ENCODE peak calls at places on chromosomes 7 and 10, in five cellular contexts. G is foreskin keratinocyte, S is neural progenitor cell, X is tibial nerve, L is stomach. R is an unnamed sample.
A peak's percentile ranks its signal among the peaks of the same experiment; 100 is the strongest.

GRCh38 chr10:90193240-90193985 is 492.0 kb downstream of the KIF20B start:
- DNase-seq in G (peak; percentile 47), S (no peak), X (no peak), L (no peak), R (no peak)

GRCh38 chr7:12985228-12985627 is 297.8 kb downstream of the ARL4A start:
- DNase-seq in G (no peak), S (no peak), X (no peak), L (no peak), R (no peak)

GRCh38 chr10:22259280-22259679 is 41.5 kb upstream of the EBLN1 start:
- DNase-seq in G (no peak), S (peak; percentile 33), X (no peak), L (no peak), R (no peak)

GRCh38 chr10:108582387-108582786 is 1340.9 kb downstream of the XPNPEP1 start:
- DNase-seq in G (peak; percentile 18), S (no peak), X (no peak), L (no peak), R (no peak)

GRCh38 chr7:98119257-98119918 is 12.7 kb downstream of the LMTK2 start:
- DNase-seq in G (peak; percentile 86), S (no peak), X (no peak), L (no peak), R (peak; percentile 86)

GRCh38 chr7:157771-158251 is 34.6 kb upstream of the FAM20C start:
- DNase-seq in G (no peak), S (no peak), X (no peak), L (no peak), R (no peak)

GRCh38 chr7:151709141-151710038 is 167.5 kb downstream of the PRKAG2 start:
- DNase-seq in G (no peak), S (no peak), X (no peak), L (no peak), R (no peak)

GRCh38 chr10:80700760-80701444 is 163.2 kb downstream of the SH2D4B start:
- DNase-seq in G (no peak), S (no peak), X (no peak), L (no peak), R (no peak)

GRCh38 chr10:14560274-14560673 is 214.4 kb downstream of the FAM107B start:
- DNase-seq in G (peak; percentile 90), S (peak; percentile 56), X (no peak), L (peak; percentile 60), R (peak; percentile 78)

GRCh38 chr7:127835679-127836078 is 183.7 kb downstream of the SND1 start:
- DNase-seq in G (no peak), S (no peak), X (no peak), L (no peak), R (no peak)

GRCh38 chr10:131846224-131847101 is 54.3 kb upstream of the PPP2R2D start:
- DNase-seq in G (no peak), S (no peak), X (no peak), L (no peak), R (no peak)

GRCh38 chr7:159096736-159097581 is 47.7 kb downstream of the VIPR2 start:
- DNase-seq in G (no peak), S (no peak), X (no peak), L (peak; percentile 22), R (no peak)

GRCh38 chr10:109040622-109041021 is 882.7 kb downstream of the XPNPEP1 start:
- DNase-seq in G (no peak), S (no peak), X (no peak), L (no peak), R (no peak)

GRCh38 chr10:130358981-130359650 is 222.9 kb downstream of the GLRX3 start:
- DNase-seq in G (no peak), S (no peak), X (no peak), L (peak; percentile 23), R (no peak)

GRCh38 chr7:54699715-54700114 is 59.3 kb downstream of the SEC61G start:
- DNase-seq in G (no peak), S (no peak), X (no peak), L (no peak), R (no peak)

GRCh38 chr10:121597504-121598241 is 571 bp downstream of the FGFR2 start:
- DNase-seq in G (peak; percentile 63), S (peak; percentile 65), X (no peak), L (no peak), R (peak; percentile 23)

GRCh38 chr7:130881799-130882141 is 147.8 kb upstream of the KLF14 start:
- DNase-seq in G (no peak), S (peak; percentile 37), X (no peak), L (no peak), R (no peak)
- H3K27ac ChIP-seq in G (no peak overlapping the region), S (no peak overlapping the region), X (peak overlapping the region; percentile 61), L (peak overlapping the region; percentile 22), R (no peak overlapping the region)

GRCh38 chr10:61084493-61084892 is 140.5 kb upstream of the RHOBTB1 start:
- DNase-seq in G (no peak), S (no peak), X (no peak), L (no peak), R (no peak)

GRCh38 chr10:61076572-61077114 is 132.7 kb upstream of the RHOBTB1 start:
- DNase-seq in G (no peak), S (no peak), X (no peak), L (no peak), R (no peak)

GRCh38 chr10:61081331-61081730 is 137.3 kb upstream of the RHOBTB1 start:
- DNase-seq in G (no peak), S (no peak), X (no peak), L (no peak), R (no peak)

GRCh38 chr10:61078542-61078941 is 134.6 kb upstream of the RHOBTB1 start:
- DNase-seq in G (peak; percentile 49), S (no peak), X (no peak), L (no peak), R (no peak)
- TF ChIP-seq CTCF in G (no peak), S (no peak), X (no peak), L (no peak), R (no peak)

DNA sequence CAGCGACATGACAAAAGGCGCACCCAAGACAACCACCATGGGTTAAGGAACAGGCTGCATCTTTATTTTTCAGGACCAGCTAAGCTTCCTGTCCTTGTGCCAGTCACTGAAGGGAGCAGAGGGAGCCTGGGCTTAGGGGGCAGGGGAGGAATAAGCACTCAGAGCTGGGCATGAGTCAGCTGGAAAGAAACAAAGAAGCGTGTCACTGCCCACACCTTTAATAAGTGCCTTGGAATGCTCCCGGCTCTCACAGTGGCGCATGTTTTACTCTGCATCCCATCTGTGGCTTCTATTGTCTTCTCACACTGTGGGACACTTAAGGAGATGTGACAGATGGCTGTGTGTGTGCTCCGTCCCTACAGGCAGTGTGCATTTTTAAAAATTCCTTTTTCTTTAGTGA is 71.7 kb downstream of the MTURN start:
- DNase-seq in G (peak; percentile 85), S (peak; percentile 38), X (no peak), L (no peak), R (peak; percentile 85)
- H3K27ac ChIP-seq in G (no peak overlapping the region), S (no peak overlapping the region), X (no peak overlapping the region), L (no peak overlapping the region), R (peak overlapping the region; percentile 54)

GRCh38 chr10:93436577-93436976 is 45.6 kb downstream of the MYOF start:
- DNase-seq in G (peak; percentile 79), S (no peak), X (peak; percentile 69), L (no peak), R (no peak)
- TF ChIP-seq CTCF in G (no peak), S (no peak), X (no peak), L (no peak), R (no peak)

GRCh38 chr10:27391916-27392315 is 112.2 kb upstream of the RAB18 start:
- DNase-seq in G (peak; percentile 82), S (no peak), X (no peak), L (no peak), R (peak; percentile 34)

GRCh38 chr10:27391325-27391724 is 112.8 kb upstream of the RAB18 start:
- DNase-seq in G (peak; percentile 82), S (no peak), X (no peak), L (no peak), R (peak; percentile 32)

GRCh38 chr10:27390681-27391080 is 113.4 kb upstream of the RAB18 start:
- DNase-seq in G (peak; percentile 96), S (no peak), X (no peak), L (no peak), R (peak; percentile 79)

GRCh38 chr10:27393961-27394360 is 110.1 kb upstream of the RAB18 start:
- DNase-seq in G (no peak), S (no peak), X (no peak), L (no peak), R (no peak)

DNA sequence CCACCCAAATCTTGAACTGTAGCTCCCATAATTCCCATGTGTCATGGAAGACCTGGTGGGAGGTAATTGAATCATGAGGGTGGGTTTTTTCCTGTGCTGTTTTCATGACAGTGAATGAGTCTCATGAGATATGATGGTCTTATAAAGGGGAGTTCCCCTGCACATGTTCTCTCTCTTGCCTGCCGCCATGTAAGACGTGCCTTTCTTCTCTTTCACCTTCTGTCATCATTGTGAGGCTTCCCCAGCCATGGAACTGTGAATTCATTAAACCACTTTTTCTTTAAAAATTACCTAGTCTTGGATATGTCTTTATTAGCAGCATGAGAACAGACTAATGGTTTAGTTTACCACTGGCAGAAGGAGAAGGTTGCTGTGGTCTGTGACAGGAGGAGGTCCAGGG is 111.5 kb upstream of the RAB18 start:
- DNase-seq in G (no peak), S (no peak), X (no peak), L (no peak), R (no peak)
- H3K27ac ChIP-seq in G (no peak overlapping the region), S (no peak overlapping the region), X (no peak overlapping the region), L (no peak overlapping the region), R (peak overlapping the region; percentile 53)

DNA sequence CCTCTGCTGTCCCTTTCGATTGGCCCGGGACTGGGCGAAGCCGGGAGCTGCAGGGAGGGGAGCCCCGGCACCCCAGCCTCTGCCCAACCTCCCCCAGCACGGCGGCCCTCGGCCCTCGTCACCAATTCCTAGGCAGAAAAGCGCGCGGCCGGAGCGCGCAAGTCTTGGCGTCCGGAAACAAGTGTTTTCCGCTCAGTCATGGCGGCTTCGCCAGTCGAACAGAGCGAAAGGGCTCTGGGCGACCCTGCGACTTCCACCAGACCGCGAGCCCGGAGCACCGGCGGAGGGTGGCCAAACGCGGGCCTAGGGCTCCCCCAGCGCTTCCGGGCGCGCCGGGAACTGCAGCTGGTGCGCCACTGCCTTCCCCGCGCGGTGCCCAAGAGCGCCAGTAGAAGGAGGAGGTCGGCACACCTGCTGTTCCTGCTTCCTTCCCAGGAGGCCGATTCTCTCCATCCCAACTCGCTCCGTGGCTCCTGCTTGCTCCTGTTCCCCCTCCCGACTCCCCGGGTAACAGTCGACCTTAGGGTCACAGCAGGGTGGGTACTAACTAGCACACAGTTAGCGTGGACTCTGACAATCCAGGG is 729.9 kb downstream of the ZWINT start:
- DNase-seq in G (peak; percentile 31), S (peak; percentile 93), X (no peak), L (peak; percentile 73), R (peak; percentile 25)
- TF ChIP-seq CTCF in G (peak; percentile 63), S (peak; percentile 79), X (peak; percentile 49), L (peak; percentile 75), R (peak; percentile 72)

DNA sequence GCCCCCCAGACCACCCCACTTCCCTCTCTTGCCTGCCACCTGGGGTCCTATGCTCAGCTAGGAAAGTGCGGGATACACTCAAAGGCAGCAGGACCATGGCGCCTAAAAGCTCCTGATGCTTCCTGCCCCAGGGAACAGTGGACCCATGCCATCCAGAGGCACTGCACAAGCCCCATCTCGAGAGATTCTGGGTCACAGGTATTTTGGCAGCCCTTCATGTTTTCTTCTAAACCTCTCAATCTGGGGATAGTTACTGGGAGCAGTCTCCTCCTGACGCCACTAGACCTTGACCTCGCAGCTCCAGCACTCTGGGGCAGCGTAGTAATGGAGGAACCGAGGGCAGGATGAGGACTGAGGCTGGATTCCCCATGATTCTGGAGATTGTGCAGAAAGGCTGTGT is 107.1 kb downstream of the GRK5 start:
- DNase-seq in G (no peak), S (no peak), X (no peak), L (no peak), R (no peak)
- H3K27ac ChIP-seq in G (peak overlapping the region; percentile 89), S (no peak overlapping the region), X (peak overlapping the region; percentile 52), L (peak overlapping the region; percentile 73), R (peak overlapping the region; percentile 80)

GRCh38 chr7:13990984-13991790 is 1.7 kb upstream of the ETV1 start:
- DNase-seq in G (peak; percentile 95), S (peak; percentile 99), X (peak; percentile 99), L (peak; percentile 91), R (peak; percentile 98)
- TF ChIP-seq CTCF in G (no peak), S (no peak), X (peak; percentile 36), L (peak; percentile 47), R (no peak)